ENCODE peak calls at places on chromosomes 12 and 14, in six cellular contexts. One of them, this sample, is unnamed.

GRCh38 chr12:113405687-113406086 is 2.0 kb upstream of the SDS start:
- ATAC-seq in mucosa of descending colon: no peak
- ATAC-seq in natural killer cell: no peak
- ATAC-seq in stimulated activated naive CD8-positive, alpha-beta T cell treated with anti-CD3 and anti-CD28 coated beads, Interleukin-15, Interleukin-2, amounts not matched to agents 100 U/mL and 50 U/mL, for 24 hours: no peak
- ATAC-seq in Right ventricle myocardium superior: no peak
- ATAC-seq in activated CD4-positive, alpha-beta T cell treated with anti-CD3 and anti-CD28 coated beads for 36 hours: no peak
- ATAC-seq in this sample: no peak

GRCh38 chr12:93737457-93738198 is 60.5 kb downstream of the CRADD start:
- ATAC-seq in mucosa of descending colon: peak
- ATAC-seq in natural killer cell: no peak
- ATAC-seq in stimulated activated naive CD8-positive, alpha-beta T cell treated with anti-CD3 and anti-CD28 coated beads, Interleukin-15, Interleukin-2, amounts not matched to agents 100 U/mL and 50 U/mL, for 24 hours: no peak
- ATAC-seq in Right ventricle myocardium superior: peak
- ATAC-seq in activated CD4-positive, alpha-beta T cell treated with anti-CD3 and anti-CD28 coated beads for 36 hours: no peak
- ATAC-seq in this sample: no peak

GRCh38 chr12:53965251-53966069 is 7.5 kb upstream of the HOXC11 start:
- ATAC-seq in mucosa of descending colon: no peak
- ATAC-seq in natural killer cell: no peak
- ATAC-seq in stimulated activated naive CD8-positive, alpha-beta T cell treated with anti-CD3 and anti-CD28 coated beads, Interleukin-15, Interleukin-2, amounts not matched to agents 100 U/mL and 50 U/mL, for 24 hours: no peak
- ATAC-seq in Right ventricle myocardium superior: no peak
- ATAC-seq in activated CD4-positive, alpha-beta T cell treated with anti-CD3 and anti-CD28 coated beads for 36 hours: no peak
- ATAC-seq in this sample: no peak

GRCh38 chr14:100494645-100495044 is 92.6 kb downstream of the BEGAIN start:
- ATAC-seq in mucosa of descending colon: peak
- ATAC-seq in natural killer cell: no peak
- ATAC-seq in stimulated activated naive CD8-positive, alpha-beta T cell treated with anti-CD3 and anti-CD28 coated beads, Interleukin-15, Interleukin-2, amounts not matched to agents 100 U/mL and 50 U/mL, for 24 hours: no peak
- ATAC-seq in Right ventricle myocardium superior: no peak
- ATAC-seq in activated CD4-positive, alpha-beta T cell treated with anti-CD3 and anti-CD28 coated beads for 36 hours: no peak
- ATAC-seq in this sample: no peak

GRCh38 chr12:122161682-122162081 is 12.3 kb downstream of the IL31 start:
- ATAC-seq in mucosa of descending colon: no peak
- ATAC-seq in natural killer cell: peak
- ATAC-seq in stimulated activated naive CD8-positive, alpha-beta T cell treated with anti-CD3 and anti-CD28 coated beads, Interleukin-15, Interleukin-2, amounts not matched to agents 100 U/mL and 50 U/mL, for 24 hours: no peak
- ATAC-seq in Right ventricle myocardium superior: no peak
- ATAC-seq in activated CD4-positive, alpha-beta T cell treated with anti-CD3 and anti-CD28 coated beads for 36 hours: peak
- ATAC-seq in this sample: no peak

GRCh38 chr14:76883437-76883836 is 57.2 kb downstream of the LRRC74A start:
- ATAC-seq in mucosa of descending colon: no peak
- ATAC-seq in natural killer cell: no peak
- ATAC-seq in stimulated activated naive CD8-positive, alpha-beta T cell treated with anti-CD3 and anti-CD28 coated beads, Interleukin-15, Interleukin-2, amounts not matched to agents 100 U/mL and 50 U/mL, for 24 hours: no peak
- ATAC-seq in Right ventricle myocardium superior: no peak
- ATAC-seq in activated CD4-positive, alpha-beta T cell treated with anti-CD3 and anti-CD28 coated beads for 36 hours: no peak
- ATAC-seq in this sample: no peak

GRCh38 chr12:57243521-57244305 is 7.3 kb downstream of the STAC3 start:
- ATAC-seq in mucosa of descending colon: peak
- ATAC-seq in natural killer cell: peak
- ATAC-seq in stimulated activated naive CD8-positive, alpha-beta T cell treated with anti-CD3 and anti-CD28 coated beads, Interleukin-15, Interleukin-2, amounts not matched to agents 100 U/mL and 50 U/mL, for 24 hours: no peak
- ATAC-seq in Right ventricle myocardium superior: peak
- ATAC-seq in activated CD4-positive, alpha-beta T cell treated with anti-CD3 and anti-CD28 coated beads for 36 hours: peak
- ATAC-seq in this sample: peak

GRCh38 chr14:37384870-37385596 is 187.3 kb downstream of the MIPOL1 start:
- ATAC-seq in mucosa of descending colon: peak
- ATAC-seq in natural killer cell: no peak
- ATAC-seq in stimulated activated naive CD8-positive, alpha-beta T cell treated with anti-CD3 and anti-CD28 coated beads, Interleukin-15, Interleukin-2, amounts not matched to agents 100 U/mL and 50 U/mL, for 24 hours: no peak
- ATAC-seq in Right ventricle myocardium superior: no peak
- ATAC-seq in activated CD4-positive, alpha-beta T cell treated with anti-CD3 and anti-CD28 coated beads for 36 hours: no peak
- ATAC-seq in this sample: no peak

GRCh38 chr14:55314449-55314848 is 43.2 kb downstream of the FBXO34 start:
- ATAC-seq in mucosa of descending colon: no peak
- ATAC-seq in natural killer cell: no peak
- ATAC-seq in stimulated activated naive CD8-positive, alpha-beta T cell treated with anti-CD3 and anti-CD28 coated beads, Interleukin-15, Interleukin-2, amounts not matched to agents 100 U/mL and 50 U/mL, for 24 hours: no peak
- ATAC-seq in Right ventricle myocardium superior: no peak
- ATAC-seq in activated CD4-positive, alpha-beta T cell treated with anti-CD3 and anti-CD28 coated beads for 36 hours: no peak
- ATAC-seq in this sample: no peak

GRCh38 chr12:123163227-123163626 is 12.3 kb upstream of the PITPNM2 start:
- ATAC-seq in mucosa of descending colon: no peak
- ATAC-seq in natural killer cell: no peak
- ATAC-seq in stimulated activated naive CD8-positive, alpha-beta T cell treated with anti-CD3 and anti-CD28 coated beads, Interleukin-15, Interleukin-2, amounts not matched to agents 100 U/mL and 50 U/mL, for 24 hours: no peak
- ATAC-seq in Right ventricle myocardium superior: no peak
- ATAC-seq in activated CD4-positive, alpha-beta T cell treated with anti-CD3 and anti-CD28 coated beads for 36 hours: no peak
- ATAC-seq in this sample: no peak

GRCh38 chr12:64826234-64826633 is 1.8 kb downstream of the TBC1D30 start:
- ATAC-seq in mucosa of descending colon: peak
- ATAC-seq in natural killer cell: peak
- ATAC-seq in stimulated activated naive CD8-positive, alpha-beta T cell treated with anti-CD3 and anti-CD28 coated beads, Interleukin-15, Interleukin-2, amounts not matched to agents 100 U/mL and 50 U/mL, for 24 hours: peak
- ATAC-seq in Right ventricle myocardium superior: peak
- ATAC-seq in activated CD4-positive, alpha-beta T cell treated with anti-CD3 and anti-CD28 coated beads for 36 hours: peak
- ATAC-seq in this sample: peak

GRCh38 chr14:99035268-99035667 is 236.7 kb downstream of the BCL11B start:
- ATAC-seq in mucosa of descending colon: peak
- ATAC-seq in natural killer cell: no peak
- ATAC-seq in stimulated activated naive CD8-positive, alpha-beta T cell treated with anti-CD3 and anti-CD28 coated beads, Interleukin-15, Interleukin-2, amounts not matched to agents 100 U/mL and 50 U/mL, for 24 hours: no peak
- ATAC-seq in Right ventricle myocardium superior: peak
- ATAC-seq in activated CD4-positive, alpha-beta T cell treated with anti-CD3 and anti-CD28 coated beads for 36 hours: no peak
- ATAC-seq in this sample: no peak